ENCODE peak calls at places on chromosome 11, in eight cellular contexts. M, F, W, O, D, P, V and Q are unnamed samples.

GRCh38 chr11:72924568-72925190 is 110.5 kb downstream of the ATG16L2 start:
- DNase-seq in M (no peak), F (peak), W (peak), O (peak), D (no peak), P (no peak), V (peak), Q (no peak)

GRCh38 chr11:2582436-2582931 is 117.3 kb downstream of the KCNQ1OT1 start:
- DNase-seq in M (no peak), F (no peak), W (no peak), O (no peak), D (no peak), P (no peak), V (no peak), Q (peak)

GRCh38 chr11:44899959-44900358 is 50.7 kb downstream of the TP53I11 start:
- DNase-seq in M (no peak), F (peak), W (no peak), O (peak), D (peak), P (no peak), V (peak), Q (no peak)

GRCh38 chr11:67409261-67409666 is 5.4 kb downstream of the TBC1D10C start:
- DNase-seq in M (peak), F (no peak), W (peak), O (no peak), D (no peak), P (no peak), V (no peak), Q (peak)

GRCh38 chr11:107683807-107684206 is 28.0 kb downstream of the SLN start:
- DNase-seq in M (no peak), F (no peak), W (no peak), O (peak), D (no peak), P (no peak), V (no peak), Q (no peak)

GRCh38 chr11:112795896-112796686 is 165.1 kb upstream of the NCAM1 start:
- DNase-seq in M (no peak), F (no peak), W (no peak), O (no peak), D (peak), P (no peak), V (no peak), Q (no peak)

GRCh38 chr11:92225563-92226308 is 1.1 kb downstream of the FAT3 start:
- DNase-seq in M (no peak), F (peak), W (peak), O (no peak), D (peak), P (no peak), V (no peak), Q (no peak)

GRCh38 chr11:33445761-33446161 is 188.6 kb downstream of the HIPK3 start:
- DNase-seq in M (no peak), F (peak), W (no peak), O (peak), D (no peak), P (no peak), V (peak), Q (no peak)